ENCODE peak calls at places on chromosomes 1 and 21, in eight cellular contexts. W is substantia nigra; Q is fibroblast of the conjunctiva; V is DMS 273 treated with DMSO at 0.1 percent for 48 hours; I is CD8-positive, alpha-beta memory T cell; Z is GM04504; U is HS-27A; S is activated T-cell treated with anti-CD3 and anti-CD28 coated beads for 24 hours. K is an unnamed sample.

GRCh38 chr1:231786126-231786525 is 159.5 kb downstream of the DISC1 start:
- DNase-seq in W (no peak), Q (no peak), V (no peak), I (no peak), Z (no peak), U (no peak), S (no peak), K (no peak)

GRCh38 chr21:45154511-45155508 is 80.4 kb downstream of the ADARB1 start:
- DNase-seq in W (no peak), Q (no peak), V (peak), I (peak), Z (peak), U (peak), S (no peak), K (no peak)

GRCh38 chr1:204075116-204075636 is 2.3 kb downstream of the SOX13 start:
- DNase-seq in W (peak), Q (no peak), V (no peak), I (no peak), Z (no peak), U (no peak), S (no peak), K (no peak)

GRCh38 chr1:117150316-117150715 is 28.8 kb upstream of the TRIM45 start:
- DNase-seq in W (no peak), Q (peak), V (no peak), I (no peak), Z (no peak), U (no peak), S (no peak), K (no peak)

GRCh38 chr1:22750671-22751016 is 40.0 kb downstream of the EPHB2 start:
- DNase-seq in W (no peak), Q (no peak), V (no peak), I (no peak), Z (no peak), U (no peak), S (no peak), K (no peak)

GRCh38 chr1:88327391-88328267 is 356.4 kb upstream of the PKN2 start:
- DNase-seq in W (no peak), Q (peak), V (no peak), I (no peak), Z (peak), U (peak), S (no peak), K (no peak)

GRCh38 chr1:229843627-229844238 is 217.7 kb downstream of the URB2 start:
- DNase-seq in W (peak), Q (peak), V (no peak), I (no peak), Z (no peak), U (no peak), S (no peak), K (no peak)

GRCh38 chr1:226268421-226269124 is 40.4 kb downstream of the LIN9 start:
- DNase-seq in W (no peak), Q (no peak), V (no peak), I (no peak), Z (peak), U (no peak), S (no peak), K (no peak)

K was measured in mesothelial cell of epicardium.